ENCODE peak calls at places on chromosomes 2 and 18, in five cellular contexts. One of them, this sample, is unnamed.

GRCh38 chr2:11387100-11387390 is 42.6 kb upstream of the ROCK2 start:
- DNase-seq in GM19239: no peak
- DNase-seq in fibroblast of the aortic adventitia: no peak
- DNase-seq in DMS53: no peak
- DNase-seq in AG08395: peak
- DNase-seq in this sample: no peak

GRCh38 chr2:101148777-101149176 is 2.4 kb downstream of the TBC1D8 start:
- DNase-seq in GM19239: no peak
- DNase-seq in DMS53: no peak
- DNase-seq in fibroblast of the aortic adventitia: no peak
- DNase-seq in AG08395: no peak
- DNase-seq in this sample: no peak

GRCh38 chr2:177015526-177015925 is 197.1 kb upstream of the HNRNPA3 start:
- DNase-seq in AG08395: no peak
- DNase-seq in DMS53: no peak
- DNase-seq in fibroblast of the aortic adventitia: no peak
- DNase-seq in GM19239: no peak
- DNase-seq in this sample: no peak

GRCh38 chr2:59425292-59425691 is 1128.2 kb downstream of the BCL11A start:
- DNase-seq in fibroblast of the aortic adventitia: no peak
- DNase-seq in AG08395: no peak
- DNase-seq in GM19239: no peak
- DNase-seq in DMS53: no peak
- DNase-seq in this sample: no peak

GRCh38 chr2:44470151-44470550 is 108.4 kb downstream of the CAMKMT start:
- DNase-seq in AG08395: no peak
- DNase-seq in fibroblast of the aortic adventitia: no peak
- DNase-seq in GM19239: no peak
- DNase-seq in DMS53: no peak
- DNase-seq in this sample: no peak

GRCh38 chr2:218229239-218229638 is 12.2 kb downstream of the ARPC2 start:
- DNase-seq in fibroblast of the aortic adventitia: peak
- DNase-seq in AG08395: peak
- DNase-seq in GM19239: peak
- DNase-seq in DMS53: no peak
- DNase-seq in this sample: peak

GRCh38 chr2:218883491-218884490 is 3.1 kb downstream of the WNT10A start:
- DNase-seq in GM19239: peak
- DNase-seq in fibroblast of the aortic adventitia: no peak
- DNase-seq in DMS53: peak
- DNase-seq in AG08395: peak
- DNase-seq in this sample: no peak

GRCh38 chr18:13470555-13471494 is 252.3 kb downstream of the LDLRAD4 start:
- DNase-seq in GM19239: no peak
- DNase-seq in DMS53: no peak
- DNase-seq in fibroblast of the aortic adventitia: no peak
- DNase-seq in AG08395: no peak
- DNase-seq in this sample: no peak

GRCh38 chr2:241161646-241162281 is 11.5 kb downstream of the PPP1R7 start:
- DNase-seq in fibroblast of the aortic adventitia: peak
- DNase-seq in GM19239: no peak
- DNase-seq in DMS53: no peak
- DNase-seq in AG08395: peak
- DNase-seq in this sample: peak

GRCh38 chr2:173021939-173022371 is 53.7 kb upstream of the MAP3K20 start:
- DNase-seq in DMS53: peak
- DNase-seq in AG08395: peak
- DNase-seq in fibroblast of the aortic adventitia: peak
- DNase-seq in GM19239: no peak
- DNase-seq in this sample: peak

GRCh38 chr2:11387831-11388230 is 43.4 kb upstream of the ROCK2 start:
- DNase-seq in fibroblast of the aortic adventitia: no peak
- DNase-seq in GM19239: no peak
- DNase-seq in DMS53: peak
- DNase-seq in AG08395: no peak
- DNase-seq in this sample: no peak

GRCh38 chr2:29014811-29015414 is 33.8 kb downstream of the TOGARAM2 start:
- DNase-seq in GM19239: peak
- DNase-seq in AG08395: no peak
- DNase-seq in fibroblast of the aortic adventitia: peak
- DNase-seq in DMS53: no peak
- DNase-seq in this sample: peak

GRCh38 chr2:232523682-232524597 is 2.0 kb upstream of the CHRND start:
- DNase-seq in GM19239: peak
- DNase-seq in DMS53: peak
- DNase-seq in AG08395: no peak
- DNase-seq in fibroblast of the aortic adventitia: peak
- DNase-seq in this sample: peak

GRCh38 chr2:167626301-167626700 is 621.1 kb downstream of the STK39 start:
- DNase-seq in AG08395: no peak
- DNase-seq in fibroblast of the aortic adventitia: no peak
- DNase-seq in GM19239: no peak
- DNase-seq in DMS53: no peak
- DNase-seq in this sample: no peak

GRCh38 chr2:70670626-70671025 is 97.4 kb downstream of the ADD2 start:
- DNase-seq in AG08395: no peak
- DNase-seq in GM19239: no peak
- DNase-seq in fibroblast of the aortic adventitia: no peak
- DNase-seq in DMS53: no peak
- DNase-seq in this sample: no peak

GRCh38 chr2:26532301-26533250 is 54.7 kb upstream of the OTOF start:
- DNase-seq in AG08395: no peak
- DNase-seq in fibroblast of the aortic adventitia: no peak
- DNase-seq in DMS53: no peak
- DNase-seq in GM19239: no peak
- DNase-seq in this sample: no peak

GRCh38 chr2:184463102-184463865 is 135.0 kb upstream of the ZNF804A start:
- DNase-seq in AG08395: no peak
- DNase-seq in fibroblast of the aortic adventitia: no peak
- DNase-seq in GM19239: no peak
- DNase-seq in DMS53: peak
- DNase-seq in this sample: no peak

GRCh38 chr2:181785677-181786344 is 105.5 kb upstream of the NEUROD1 start:
- DNase-seq in GM19239: no peak
- DNase-seq in fibroblast of the aortic adventitia: peak
- DNase-seq in DMS53: peak
- DNase-seq in AG08395: peak
- DNase-seq in this sample: no peak

GRCh38 chr2:234290671-234291070 is 206.2 kb downstream of the ARL4C start:
- DNase-seq in GM19239: peak
- DNase-seq in fibroblast of the aortic adventitia: no peak
- DNase-seq in AG08395: no peak
- DNase-seq in DMS53: peak
- DNase-seq in this sample: no peak

GRCh38 chr18:44464401-44465185 is 216.1 kb upstream of the SETBP1 start:
- DNase-seq in DMS53: no peak
- DNase-seq in GM19239: no peak
- DNase-seq in AG08395: peak
- DNase-seq in fibroblast of the aortic adventitia: peak
- DNase-seq in this sample: peak

GRCh38 chr2:150153646-150154307 is 333.7 kb downstream of the RND3 start:
- DNase-seq in GM19239: no peak
- DNase-seq in DMS53: no peak
- DNase-seq in AG08395: no peak
- DNase-seq in fibroblast of the aortic adventitia: no peak
- DNase-seq in this sample: no peak

GRCh38 chr2:128477026-128477820 is 158.6 kb upstream of the HS6ST1 start:
- DNase-seq in fibroblast of the aortic adventitia: no peak
- DNase-seq in GM19239: no peak
- DNase-seq in AG08395: no peak
- DNase-seq in DMS53: no peak
- DNase-seq in this sample: no peak

GRCh38 chr2:69013123-69013836 is at the start of gene ANTXR1:
- DNase-seq in GM19239: peak
- DNase-seq in DMS53: peak
- DNase-seq in AG08395: peak
- DNase-seq in fibroblast of the aortic adventitia: peak
- DNase-seq in this sample: peak

GRCh38 chr2:6958616-6959235 is 41.5 kb downstream of the RNF144A start:
- DNase-seq in fibroblast of the aortic adventitia: no peak
- DNase-seq in DMS53: no peak
- DNase-seq in AG08395: no peak
- DNase-seq in GM19239: no peak
- DNase-seq in this sample: no peak

GRCh38 chr18:808086-808485 is 4.0 kb downstream of the YES1 start:
- DNase-seq in DMS53: no peak
- DNase-seq in fibroblast of the aortic adventitia: peak
- DNase-seq in GM19239: no peak
- DNase-seq in AG08395: no peak
- DNase-seq in this sample: peak

GRCh38 chr2:68487773-68488355 is 20.5 kb downstream of the APLF start:
- DNase-seq in DMS53: peak
- DNase-seq in AG08395: peak
- DNase-seq in fibroblast of the aortic adventitia: peak
- DNase-seq in GM19239: no peak
- DNase-seq in this sample: no peak

GRCh38 chr18:58529714-58530354 is 99.1 kb downstream of the ALPK2 start:
- DNase-seq in fibroblast of the aortic adventitia: peak
- DNase-seq in DMS53: peak
- DNase-seq in GM19239: no peak
- DNase-seq in AG08395: peak
- DNase-seq in this sample: peak

GRCh38 chr2:200356794-200357472 is 50.4 kb downstream of the SPATS2L start:
- DNase-seq in AG08395: peak
- DNase-seq in fibroblast of the aortic adventitia: peak
- DNase-seq in DMS53: no peak
- DNase-seq in GM19239: no peak
- DNase-seq in this sample: peak

GRCh38 chr2:64562148-64562784 is 38.1 kb downstream of the AFTPH start:
- DNase-seq in DMS53: peak
- DNase-seq in AG08395: peak
- DNase-seq in GM19239: no peak
- DNase-seq in fibroblast of the aortic adventitia: peak
- DNase-seq in this sample: no peak

GRCh38 chr2:159225025-159226016 is 61.2 kb downstream of the WDSUB1 start:
- DNase-seq in DMS53: peak
- DNase-seq in AG08395: no peak
- DNase-seq in fibroblast of the aortic adventitia: no peak
- DNase-seq in GM19239: no peak
- DNase-seq in this sample: no peak

GRCh38 chr18:12033643-12034025 is 52.3 kb downstream of the IMPA2 start:
- DNase-seq in GM19239: no peak
- DNase-seq in fibroblast of the aortic adventitia: no peak
- DNase-seq in DMS53: no peak
- DNase-seq in AG08395: no peak
- DNase-seq in this sample: no peak

GRCh38 chr2:200311139-200311538 is 4.6 kb downstream of the SPATS2L start:
- DNase-seq in GM19239: no peak
- DNase-seq in DMS53: no peak
- DNase-seq in AG08395: no peak
- DNase-seq in fibroblast of the aortic adventitia: no peak
- DNase-seq in this sample: no peak

GRCh38 chr2:6506311-6507258 is 359.1 kb downstream of the CMPK2 start:
- DNase-seq in GM19239: no peak
- DNase-seq in fibroblast of the aortic adventitia: no peak
- DNase-seq in DMS53: no peak
- DNase-seq in AG08395: no peak
- DNase-seq in this sample: no peak

GRCh38 chr2:9178110-9178904 is 28.3 kb upstream of the ASAP2 start:
- DNase-seq in AG08395: no peak
- DNase-seq in GM19239: no peak
- DNase-seq in DMS53: peak
- DNase-seq in fibroblast of the aortic adventitia: peak
- DNase-seq in this sample: no peak

GRCh38 chr18:10490401-10491289 is 35.2 kb upstream of the NAPG start:
- DNase-seq in fibroblast of the aortic adventitia: no peak
- DNase-seq in DMS53: peak
- DNase-seq in AG08395: peak
- DNase-seq in GM19239: peak
- DNase-seq in this sample: no peak

GRCh38 chr2:229297284-229297683 is 26.2 kb upstream of the PID1 start:
- DNase-seq in AG08395: no peak
- DNase-seq in fibroblast of the aortic adventitia: peak
- DNase-seq in GM19239: no peak
- DNase-seq in DMS53: no peak
- DNase-seq in this sample: no peak

GRCh38 chr2:9165625-9166024 is 41.0 kb upstream of the ASAP2 start:
- DNase-seq in fibroblast of the aortic adventitia: peak
- DNase-seq in AG08395: peak
- DNase-seq in DMS53: peak
- DNase-seq in GM19239: no peak
- DNase-seq in this sample: no peak

GRCh38 chr2:230627806-230628724 is 84.6 kb upstream of the CAB39 start:
- DNase-seq in fibroblast of the aortic adventitia: peak
- DNase-seq in AG08395: peak
- DNase-seq in DMS53: peak
- DNase-seq in GM19239: no peak
- DNase-seq in this sample: peak

GRCh38 chr2:181374741-181375675 is 82.2 kb upstream of the ITGA4 start:
- DNase-seq in fibroblast of the aortic adventitia: no peak
- DNase-seq in GM19239: no peak
- DNase-seq in DMS53: no peak
- DNase-seq in AG08395: peak
- DNase-seq in this sample: no peak

This sample was measured in AG08396.